ENCODE peak calls at places on chromosomes 5 and 9, in six cellular contexts. One of them, this sample, is unnamed.

GRCh38 chr9:112331676-112331955 is 1.8 kb downstream of the PTBP3 start:
- DNase-seq in RPMI7951: no peak
- DNase-seq in stimulated activated CD4-positive, alpha-beta T cell treated with anti-CD3 and anti-CD28 coated beads, TNF-alpha, amount 100 ng/mL, for 4 hours: no peak
- DNase-seq in MCF 10A: peak; percentile 26
- DNase-seq in PC-3: peak; percentile 18
- DNase-seq in iPS-NIHi11: no peak
- DNase-seq in this sample: no peak

GRCh38 chr5:136420168-136420916 is 55.0 kb upstream of the TRPC7 start:
- DNase-seq in RPMI7951: no peak
- DNase-seq in stimulated activated CD4-positive, alpha-beta T cell treated with anti-CD3 and anti-CD28 coated beads, TNF-alpha, amount 100 ng/mL, for 4 hours: no peak
- DNase-seq in MCF 10A: no peak
- DNase-seq in PC-3: no peak
- DNase-seq in iPS-NIHi11: peak; percentile 13
- DNase-seq in this sample: no peak

GRCh38 chr5:171449426-171449825 is 30.0 kb downstream of the FGF18 start:
- DNase-seq in RPMI7951: no peak
- DNase-seq in stimulated activated CD4-positive, alpha-beta T cell treated with anti-CD3 and anti-CD28 coated beads, TNF-alpha, amount 100 ng/mL, for 4 hours: no peak
- DNase-seq in MCF 10A: no peak
- DNase-seq in PC-3: no peak
- DNase-seq in iPS-NIHi11: no peak
- DNase-seq in this sample: no peak

GRCh38 chr5:112492291-112492690 is 73.2 kb upstream of the EPB41L4A start:
- DNase-seq in RPMI7951: peak; percentile 50
- DNase-seq in stimulated activated CD4-positive, alpha-beta T cell treated with anti-CD3 and anti-CD28 coated beads, TNF-alpha, amount 100 ng/mL, for 4 hours: no peak
- DNase-seq in MCF 10A: peak; percentile 79
- DNase-seq in PC-3: peak; percentile 69
- DNase-seq in iPS-NIHi11: peak; percentile 77
- DNase-seq in this sample: peak; percentile 60

GRCh38 chr5:59831341-59831989 is 62.1 kb downstream of the PDE4D start:
- DNase-seq in RPMI7951: peak; percentile 15
- DNase-seq in stimulated activated CD4-positive, alpha-beta T cell treated with anti-CD3 and anti-CD28 coated beads, TNF-alpha, amount 100 ng/mL, for 4 hours: no peak
- DNase-seq in MCF 10A: no peak
- DNase-seq in PC-3: no peak
- DNase-seq in iPS-NIHi11: no peak
- DNase-seq in this sample: no peak

GRCh38 chr9:4887556-4887955 is 94.8 kb downstream of the RCL1 start:
- DNase-seq in RPMI7951: peak; percentile 38
- DNase-seq in stimulated activated CD4-positive, alpha-beta T cell treated with anti-CD3 and anti-CD28 coated beads, TNF-alpha, amount 100 ng/mL, for 4 hours: no peak
- DNase-seq in MCF 10A: peak; percentile 87
- DNase-seq in PC-3: no peak
- DNase-seq in iPS-NIHi11: no peak
- DNase-seq in this sample: peak; percentile 83

GRCh38 chr5:125033602-125034001 is 287.2 kb upstream of the ZNF608 start:
- DNase-seq in RPMI7951: peak; percentile 45
- DNase-seq in stimulated activated CD4-positive, alpha-beta T cell treated with anti-CD3 and anti-CD28 coated beads, TNF-alpha, amount 100 ng/mL, for 4 hours: no peak
- DNase-seq in MCF 10A: no peak
- DNase-seq in PC-3: no peak
- DNase-seq in iPS-NIHi11: no peak
- DNase-seq in this sample: no peak

GRCh38 chr9:127809562-127810377 is 7.1 kb downstream of the FPGS start:
- DNase-seq in RPMI7951: no peak
- DNase-seq in stimulated activated CD4-positive, alpha-beta T cell treated with anti-CD3 and anti-CD28 coated beads, TNF-alpha, amount 100 ng/mL, for 4 hours: no peak
- DNase-seq in MCF 10A: no peak
- DNase-seq in PC-3: no peak
- DNase-seq in iPS-NIHi11: peak; percentile 94
- DNase-seq in this sample: peak; percentile 61

GRCh38 chr9:100427366-100428263 is 672 bp downstream of the MSANTD3 start:
- DNase-seq in RPMI7951: peak; percentile 77
- DNase-seq in stimulated activated CD4-positive, alpha-beta T cell treated with anti-CD3 and anti-CD28 coated beads, TNF-alpha, amount 100 ng/mL, for 4 hours: peak; percentile 34
- DNase-seq in MCF 10A: peak; percentile 73
- DNase-seq in PC-3: peak; percentile 53
- DNase-seq in iPS-NIHi11: peak; percentile 73
- DNase-seq in this sample: peak; percentile 79